ENCODE peak calls at places on chromosome 14, in six cellular contexts. D, G, P, M, I and X are unnamed samples.

GRCh38 chr14:77014004-77014604 is 14.4 kb downstream of the IRF2BPL start:
- DNase-seq in D (peak; percentile 83), G (no peak), P (no peak), M (no peak), I (peak; percentile 65), X (peak; percentile 77)

GRCh38 chr14:47485421-47485820 is 190.0 kb downstream of the MDGA2 start:
- DNase-seq in D (no peak), G (no peak), P (no peak), M (no peak), I (no peak), X (no peak)

GRCh38 chr14:76091036-76091435 is 60.7 kb upstream of the GPATCH2L start:
- DNase-seq in D (peak; percentile 28), G (no peak), P (no peak), M (peak; percentile 13), I (peak; percentile 33), X (peak; percentile 67)

GRCh38 chr14:90693413-90693812 is 122.8 kb downstream of the TTC7B start:
- DNase-seq in D (no peak), G (no peak), P (no peak), M (no peak), I (no peak), X (no peak)

GRCh38 chr14:102241147-102241546 is 63.8 kb downstream of the MOK start:
- DNase-seq in D (no peak), G (no peak), P (no peak), M (no peak), I (peak; percentile 31), X (no peak)

GRCh38 chr14:101068293-101068957 is 164.9 kb upstream of the RTL1 start:
- DNase-seq in D (no peak), G (peak; percentile 62), P (no peak), M (no peak), I (no peak), X (peak; percentile 47)

GRCh38 chr14:95394297-95394891 is 74.7 kb upstream of the CLMN start:
- DNase-seq in D (no peak), G (no peak), P (no peak), M (no peak), I (no peak), X (no peak)

GRCh38 chr14:71466942-71467341 is 465.3 kb upstream of the RGS6 start:
- DNase-seq in D (no peak), G (no peak), P (no peak), M (no peak), I (no peak), X (no peak)

GRCh38 chr14:24315807-24316596 is 4.7 kb downstream of the LTB4R start:
- DNase-seq in D (peak; percentile 54), G (peak; percentile 93), P (no peak), M (no peak), I (no peak), X (peak; percentile 91)

GRCh38 chr14:68654471-68654941 is 138.4 kb downstream of the ZFP36L1 start:
- DNase-seq in D (peak; percentile 57), G (peak; percentile 63), P (no peak), M (no peak), I (no peak), X (no peak)

GRCh38 chr14:43105305-43105704 is 1401.8 kb downstream of the FSCB start:
- DNase-seq in D (no peak), G (no peak), P (no peak), M (peak; percentile 7), I (no peak), X (no peak)

GRCh38 chr14:48925184-48925583 is 661.0 kb downstream of the RPS29 start:
- DNase-seq in D (no peak), G (no peak), P (no peak), M (no peak), I (no peak), X (no peak)

GRCh38 chr14:28142400-28143015 is 624.1 kb upstream of the FOXG1 start:
- DNase-seq in D (peak; percentile 3), G (no peak), P (peak; percentile 1), M (peak; percentile 65), I (peak; percentile 19), X (peak; percentile 15)

GRCh38 chr14:85438613-85439012 is 91.3 kb upstream of the FLRT2 start:
- DNase-seq in D (no peak), G (no peak), P (no peak), M (no peak), I (no peak), X (no peak)

GRCh38 chr14:72544615-72545387 is 349.1 kb downstream of the DPF3 start:
- DNase-seq in D (no peak), G (no peak), P (no peak), M (no peak), I (peak; percentile 75), X (peak; percentile 83)

GRCh38 chr14:24690492-24690891 is 56.5 kb upstream of the GZMB start:
- DNase-seq in D (no peak), G (no peak), P (no peak), M (no peak), I (peak; percentile 44), X (peak; percentile 54)

GRCh38 chr14:99654235-99655000 is 9.5 kb downstream of the HHIPL1 start:
- DNase-seq in D (peak; percentile 92), G (no peak), P (peak; percentile 79), M (no peak), I (peak; percentile 50), X (no peak)

GRCh38 chr14:69044965-69045555 is 66.0 kb upstream of the ACTN1 start:
- DNase-seq in D (peak; percentile 88), G (no peak), P (peak; percentile 56), M (no peak), I (no peak), X (no peak)

GRCh38 chr14:75433631-75434556 is 6.1 kb downstream of the JDP2 start:
- DNase-seq in D (no peak), G (no peak), P (no peak), M (no peak), I (no peak), X (no peak)

GRCh38 chr14:28952161-28952560 is 185.6 kb downstream of the FOXG1 start:
- DNase-seq in D (no peak), G (no peak), P (no peak), M (no peak), I (no peak), X (no peak)

GRCh38 chr14:68797180-68797670 is 4.4 kb upstream of the ZFP36L1 start:
- DNase-seq in D (no peak), G (peak; percentile 74), P (no peak), M (no peak), I (peak; percentile 45), X (peak; percentile 71)

GRCh38 chr14:68781161-68782021 is 11.5 kb downstream of the ZFP36L1 start:
- DNase-seq in D (no peak), G (peak; percentile 87), P (no peak), M (no peak), I (no peak), X (no peak)

GRCh38 chr14:55807059-55807499 is 227.1 kb downstream of the KTN1 start:
- DNase-seq in D (peak; percentile 99), G (peak; percentile 88), P (peak; percentile 79), M (peak; percentile 87), I (no peak), X (no peak)

GRCh38 chr14:75531660-75532317 is 9.5 kb downstream of the BATF start:
- DNase-seq in D (no peak), G (no peak), P (no peak), M (peak; percentile 54), I (no peak), X (no peak)

GRCh38 chr14:71175491-71175890 is 268.2 kb downstream of the PCNX1 start:
- DNase-seq in D (no peak), G (no peak), P (no peak), M (peak; percentile 91), I (no peak), X (no peak)

DNA sequence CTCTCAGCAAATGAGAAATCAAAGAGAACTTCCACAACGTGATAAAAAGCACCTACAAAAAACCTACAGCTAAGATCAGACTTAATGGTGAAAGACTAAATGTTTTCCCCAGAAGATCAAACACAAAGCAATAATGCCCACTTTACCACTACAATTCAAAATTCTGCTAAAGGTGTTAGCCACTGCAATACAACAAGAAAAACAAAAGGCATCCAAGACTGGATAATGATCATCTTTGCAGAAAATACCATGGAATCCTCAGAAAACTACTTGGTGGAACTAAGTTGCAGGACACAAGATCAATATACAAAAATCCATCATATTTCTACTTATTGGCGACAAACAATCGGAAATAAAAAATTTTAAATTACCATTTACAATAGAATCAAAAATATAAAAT is 6.5 kb downstream of the DDX24 start:
- DNase-seq in D (no peak), G (no peak), P (no peak), M (no peak), I (no peak), X (no peak)
- H3K36me3 ChIP-seq in D (peaks cover 8% of the 10 kb centered on the region), G (peaks cover 74% of the 10 kb centered on the region), P (peaks cover 8% of the 10 kb centered on the region), M (peaks cover 61% of the 10 kb centered on the region), I (peaks cover 20% of the 10 kb centered on the region), X (peaks cover 8% of the 10 kb centered on the region)

GRCh38 chr14:93533864-93534263 is 103.1 kb downstream of the UNC79 start:
- DNase-seq in D (no peak), G (no peak), P (no peak), M (no peak), I (no peak), X (no peak)

GRCh38 chr14:93532550-93532949 is 101.8 kb downstream of the UNC79 start:
- DNase-seq in D (no peak), G (no peak), P (no peak), M (no peak), I (no peak), X (no peak)

GRCh38 chr14:93533437-93533836 is 102.7 kb downstream of the UNC79 start:
- DNase-seq in D (no peak), G (no peak), P (no peak), M (no peak), I (no peak), X (no peak)

GRCh38 chr14:93528884-93529558 is 98.3 kb downstream of the UNC79 start:
- DNase-seq in D (no peak), G (no peak), P (no peak), M (peak; percentile 55), I (no peak), X (no peak)

GRCh38 chr14:93531644-93532043 is 100.9 kb downstream of the UNC79 start:
- DNase-seq in D (no peak), G (no peak), P (no peak), M (no peak), I (no peak), X (no peak)
- H3K27me3 ChIP-seq in D (no peaks in the 10 kb centered on the region), G (no peaks in the 10 kb centered on the region), P (no peaks in the 10 kb centered on the region), M (peaks cover 5% of the 10 kb centered on the region), I (no peaks in the 10 kb centered on the region), X (no peaks in the 10 kb centered on the region)

GRCh38 chr14:59591641-59592040 is 15.0 kb upstream of the CCDC175 start:
- DNase-seq in D (no peak), G (no peak), P (no peak), M (no peak), I (no peak), X (no peak)
- H3K4me3 ChIP-seq in D (no peak overlapping the region), G (no peak overlapping the region), P (no peak overlapping the region), M (no peak overlapping the region), I (no peak overlapping the region), X (no peak overlapping the region)

DNA sequence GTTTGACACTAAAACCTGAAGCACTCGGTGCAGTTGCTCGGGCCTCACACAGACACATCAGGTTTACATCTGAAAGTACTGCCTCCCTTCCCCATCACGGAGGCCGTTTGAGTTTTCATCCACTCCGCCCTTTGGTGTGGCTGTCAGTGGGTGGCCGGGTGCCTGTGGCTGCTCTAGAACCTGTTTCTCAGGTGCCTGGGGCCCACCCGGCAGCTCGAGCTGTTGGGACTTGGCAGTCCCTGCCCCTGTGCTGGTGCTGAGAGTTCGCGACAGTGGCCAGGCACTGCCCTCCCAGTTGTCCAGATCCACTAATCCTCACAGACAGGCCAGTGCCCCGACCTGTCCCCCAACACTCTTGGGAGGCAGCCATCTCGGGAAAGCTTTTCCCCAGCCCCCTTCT is 22.4 kb downstream of the XRCC3 start:
- DNase-seq in D (no peak), G (peak; percentile 72), P (no peak), M (no peak), I (no peak), X (peak; percentile 43)
- H3K36me3 ChIP-seq in D (peaks cover 11% of the 10 kb centered on the region), G (peaks cover 99% of the 10 kb centered on the region), P (peaks cover 26% of the 10 kb centered on the region), M (peaks cover 29% of the 10 kb centered on the region), I (no peaks in the 10 kb centered on the region), X (peaks cover 12% of the 10 kb centered on the region)

GRCh38 chr14:38134631-38135030 is 73.1 kb upstream of the SSTR1 start:
- DNase-seq in D (no peak), G (no peak), P (no peak), M (no peak), I (no peak), X (no peak)
- H3K27me3 ChIP-seq in D (no peaks in the 10 kb centered on the region), G (no peaks in the 10 kb centered on the region), P (no peaks in the 10 kb centered on the region), M (no peaks in the 10 kb centered on the region), I (no peaks in the 10 kb centered on the region), X (no peaks in the 10 kb centered on the region)